ENCODE peak calls at places on chromosome 11, in four cellular contexts. Y is activated T-helper 9 cell treated with anti-CD3 and anti-CD28 coated beads, Interleukin-2, amount 50 U/mL, for 16 hours; Z is globus pallidus; M is NCI-H460. S is an unnamed sample.

GRCh38 chr11:107619926-107620325 is 29.0 kb downstream of the ELMOD1 start:
- DNase-seq in Y (no peak), Z (peak), M (no peak), S (no peak)

GRCh38 chr11:113546757-113547507 is 71.7 kb upstream of the DRD2 start:
- DNase-seq in Y (no peak), Z (no peak), M (no peak), S (no peak)

GRCh38 chr11:47534707-47535251 is 18.2 kb downstream of the CELF1 start:
- DNase-seq in Y (no peak), Z (no peak), M (no peak), S (no peak)

GRCh38 chr11:119594639-119595249 is 134.3 kb downstream of the NECTIN1 start:
- DNase-seq in Y (no peak), Z (no peak), M (no peak), S (no peak)

GRCh38 chr11:33652001-33652400 is 48.6 kb downstream of the C11orf91 start:
- DNase-seq in Y (no peak), Z (no peak), M (no peak), S (no peak)

GRCh38 chr11:114972105-114972504 is 293.8 kb downstream of the NXPE2 start:
- DNase-seq in Y (no peak), Z (no peak), M (no peak), S (no peak)

GRCh38 chr11:76822406-76822805 is 38.3 kb upstream of the ACER3 start:
- DNase-seq in Y (no peak), Z (no peak), M (no peak), S (no peak)

GRCh38 chr11:65047581-65048422 is 6.8 kb downstream of the SAC3D1 start:
- DNase-seq in Y (peak), Z (no peak), M (no peak), S (peak)

GRCh38 chr11:113690619-113691569 is 15.2 kb downstream of the TMPRSS5 start:
- DNase-seq in Y (no peak), Z (no peak), M (peak), S (no peak)

GRCh38 chr11:17629113-17629512 is 82.1 kb downstream of the OTOG start:
- DNase-seq in Y (no peak), Z (no peak), M (no peak), S (no peak)

GRCh38 chr11:93633835-93634234 is 27.6 kb upstream of the CEP295 start:
- DNase-seq in Y (no peak), Z (no peak), M (no peak), S (no peak)

GRCh38 chr11:86800076-86800955 is at the start of gene PRSS23:
- DNase-seq in Y (no peak), Z (no peak), M (peak), S (no peak)

GRCh38 chr11:121418625-121419114 is 33.4 kb upstream of the SORL1 start:
- DNase-seq in Y (peak), Z (no peak), M (no peak), S (peak)

GRCh38 chr11:45092901-45093760 is 53.3 kb upstream of the PRDM11 start:
- DNase-seq in Y (no peak), Z (no peak), M (no peak), S (peak)

GRCh38 chr11:128311742-128312719 is 275.3 kb downstream of the ETS1 start:
- DNase-seq in Y (no peak), Z (no peak), M (no peak), S (no peak)

S was measured in stimulated activated naive CD4-positive, alpha-beta T cell treated with Interleukin-2 at 50 U/mL for 16 hours.